ENCODE peak calls at places on chromosomes 11 and 22, in ten cellular contexts. J, S, N, Q, B, T, W, L, X and C are unnamed samples. For H3K4me1 and H3K36me3, the result is how much of the 10 kb centered on the place peaks cover.

GRCh38 chr11:97460091-97460490 is 1070.3 kb downstream of the JRKL start:
- DNase-seq in J (no peak), S (no peak), N (no peak), Q (no peak), B (no peak), T (no peak), W (peak), L (no peak), X (no peak), C (no peak)

GRCh38 chr11:67698247-67698646 is 23.8 kb upstream of the ALDH3B2 start:
- DNase-seq in J (no peak), S (no peak), N (no peak), Q (no peak), B (no peak), T (no peak), W (peak), L (no peak), X (no peak), C (no peak)

GRCh38 chr11:116890193-116890592 is 52.8 kb upstream of the APOA1 start:
- DNase-seq in J (no peak), S (peak), N (no peak), Q (no peak), B (no peak), T (no peak), W (no peak), L (no peak), X (no peak), C (no peak)

GRCh38 chr11:87019582-87020271 is 18.0 kb upstream of the TMEM135 start:
- DNase-seq in J (no peak), S (no peak), N (no peak), Q (no peak), B (no peak), T (no peak), W (no peak), L (no peak), X (no peak), C (no peak)

GRCh38 chr11:61917043-61917356 is 366 bp downstream of the RAB3IL1 start:
- DNase-seq in J (no peak), S (no peak), N (no peak), Q (no peak), B (no peak), T (no peak), W (no peak), L (no peak), X (no peak), C (no peak)

GRCh38 chr22:32661296-32661695 is 140.2 kb upstream of the TIMP3 start:
- DNase-seq in J (no peak), S (no peak), N (no peak), Q (peak), B (no peak), T (peak), W (no peak), L (peak), X (peak), C (no peak)

GRCh38 chr11:57251491-57252104 is 14.5 kb upstream of the APLNR start:
- DNase-seq in J (no peak), S (no peak), N (peak), Q (peak), B (no peak), T (no peak), W (no peak), L (no peak), X (no peak), C (no peak)

GRCh38 chr11:117316197-117316961 is at the start of gene BACE1:
- DNase-seq in J (no peak), S (no peak), N (peak), Q (peak), B (peak), T (peak), W (peak), L (peak), X (peak), C (peak)

GRCh38 chr22:24953294-24954113 is 988 bp downstream of the KIAA1671 start:
- DNase-seq in J (no peak), S (no peak), N (peak), Q (no peak), B (no peak), T (peak), W (peak), L (no peak), X (no peak), C (peak)

GRCh38 chr11:11937957-11938356 is 70.5 kb downstream of the DKK3 start:
- DNase-seq in J (no peak), S (no peak), N (no peak), Q (no peak), B (no peak), T (no peak), W (no peak), L (no peak), X (no peak), C (no peak)

GRCh38 chr11:25899761-25900160 is 432.2 kb upstream of the ANO3 start:
- DNase-seq in J (no peak), S (no peak), N (no peak), Q (no peak), B (no peak), T (no peak), W (peak), L (no peak), X (no peak), C (no peak)

GRCh38 chr11:130467116-130467990 is 18.9 kb downstream of the ADAMTS15 start:
- DNase-seq in J (no peak), S (no peak), N (no peak), Q (no peak), B (no peak), T (no peak), W (no peak), L (no peak), X (no peak), C (no peak)

GRCh38 chr11:102111787-102112653 is 1.8 kb downstream of the YAP1 start:
- DNase-seq in J (no peak), S (peak), N (peak), Q (peak), B (no peak), T (peak), W (no peak), L (peak), X (peak), C (no peak)

GRCh38 chr11:69696749-69697488 is 6.9 kb downstream of the FGF19 start:
- DNase-seq in J (no peak), S (no peak), N (peak), Q (no peak), B (no peak), T (no peak), W (no peak), L (no peak), X (peak), C (no peak)

GRCh38 chr11:17036666-17037658 is 22.7 kb upstream of the PLEKHA7 start:
- DNase-seq in J (no peak), S (no peak), N (peak), Q (no peak), B (no peak), T (peak), W (no peak), L (no peak), X (no peak), C (peak)

DNA sequence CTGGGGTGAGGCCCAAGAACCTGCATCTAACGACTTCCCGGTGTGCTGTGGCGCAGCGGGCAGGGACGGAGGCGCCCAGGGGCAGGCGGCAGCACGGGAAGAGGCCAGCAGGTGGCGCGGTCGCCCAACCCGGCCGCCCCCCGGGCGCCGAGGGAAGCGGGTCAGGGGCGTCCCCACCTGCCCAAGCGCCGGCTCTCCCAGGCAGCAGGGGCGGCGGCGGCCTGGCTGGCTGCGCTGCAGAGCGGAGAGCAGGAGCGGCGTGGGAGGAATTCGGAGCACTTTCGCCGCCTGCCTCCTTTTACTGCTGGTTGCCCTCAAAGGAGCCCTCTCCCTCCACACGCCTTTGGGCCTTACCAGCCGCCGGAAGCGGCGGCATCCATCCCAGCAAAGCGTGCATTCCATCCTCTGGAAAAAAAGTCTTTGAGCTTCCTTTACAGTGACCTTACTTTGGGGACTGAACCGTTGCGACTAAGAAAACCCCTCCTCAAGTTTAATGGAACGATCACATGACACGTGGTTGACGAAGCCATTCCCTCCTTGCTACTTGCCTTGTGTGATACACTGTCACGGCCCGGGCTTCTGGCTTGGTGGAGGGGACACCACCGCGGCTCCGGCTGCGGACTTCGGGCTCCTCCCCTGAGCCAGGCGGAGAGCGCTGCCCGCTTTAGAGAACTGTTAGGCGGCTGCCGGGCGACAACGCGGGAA is 106.8 kb upstream of the CLMP start:
- DNase-seq in J (peak), S (peak), N (peak), Q (peak), B (peak), T (peak), W (peak), L (peak), X (no peak), C (peak)
- H3K4me1 ChIP-seq in J (under half), S (under half), N (under half), Q (under half), B (under half), T (under half), W (under half), L (under half), X (under half), C (under half)

GRCh38 chr11:45180888-45181594 is 34.6 kb downstream of the PRDM11 start:
- DNase-seq in J (no peak), S (no peak), N (no peak), Q (peak), B (peak), T (peak), W (peak), L (peak), X (peak), C (peak)
- H3K4me3 ChIP-seq in J (no peak), S (no peak), N (peak), Q (peak), B (no peak), T (no peak), W (peak), L (peak), X (peak), C (peak)

DNA sequence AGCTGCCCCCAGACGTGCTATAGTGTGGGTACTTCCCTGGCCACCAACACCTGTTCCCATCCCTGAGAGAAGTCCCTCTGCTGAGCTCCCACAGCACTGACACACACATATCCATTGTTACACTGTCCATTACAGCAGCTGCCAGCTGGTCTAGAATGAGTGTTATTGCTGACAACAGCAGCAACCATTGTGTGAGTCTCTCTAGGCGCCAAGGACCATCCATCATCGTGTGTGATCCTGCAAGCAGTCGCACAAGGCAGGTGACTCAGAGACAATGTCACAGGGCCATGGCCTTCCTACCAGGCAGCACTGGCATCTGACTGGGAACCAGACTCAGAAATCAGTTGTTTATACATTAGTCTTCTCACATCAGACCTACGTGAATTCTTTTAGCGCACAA is 56.3 kb downstream of the SGSM3 start:
- DNase-seq in J (no peak), S (no peak), N (no peak), Q (peak), B (no peak), T (no peak), W (no peak), L (peak), X (peak), C (no peak)
- H3K36me3 ChIP-seq in J (half or more), S (under half), N (under half), Q (under half), B (half or more), T (under half), W (under half), L (half or more), X (half or more), C (under half)

DNA sequence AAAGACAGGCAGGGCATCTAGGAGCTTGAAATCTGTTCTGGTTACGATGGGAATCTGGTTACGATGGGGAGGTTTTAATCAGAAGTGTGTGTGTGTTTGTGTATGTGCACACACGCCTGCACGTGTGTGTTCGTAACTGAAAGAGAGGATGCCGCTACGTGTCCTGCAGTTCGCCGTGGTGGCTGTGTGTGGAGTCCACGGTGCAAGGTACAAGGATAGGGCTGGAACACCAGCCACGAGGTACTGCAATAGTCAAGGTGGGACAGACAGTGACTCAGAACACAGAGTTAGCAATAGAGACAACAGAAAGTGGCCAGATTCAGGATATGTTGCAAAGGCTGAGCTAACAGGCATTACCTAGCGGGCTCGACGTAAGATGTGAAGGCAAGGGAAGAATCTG is 46.7 kb downstream of the IGSF9B start:
- DNase-seq in J (no peak), S (no peak), N (no peak), Q (no peak), B (no peak), T (no peak), W (no peak), L (peak), X (no peak), C (no peak)
- H3K4me1 ChIP-seq in J (under half), S (under half), N (under half), Q (under half), B (under half), T (under half), W (under half), L (under half), X (under half), C (under half)

GRCh38 chr11:72583616-72584292 is 90.5 kb downstream of the PDE2A start:
- DNase-seq in J (no peak), S (no peak), N (no peak), Q (no peak), B (no peak), T (no peak), W (no peak), L (peak), X (peak), C (peak)
- H3K4me3 ChIP-seq in J (peak), S (peak), N (no peak), Q (no peak), B (no peak), T (no peak), W (no peak), L (no peak), X (no peak), C (no peak)

GRCh38 chr11:44609783-44610155 is 44.3 kb downstream of the CD82 start:
- DNase-seq in J (no peak), S (no peak), N (no peak), Q (no peak), B (no peak), T (no peak), W (no peak), L (no peak), X (no peak), C (no peak)

GRCh38 chr11:44609028-44609782 is 43.7 kb downstream of the CD82 start:
- DNase-seq in J (no peak), S (no peak), N (no peak), Q (no peak), B (peak), T (no peak), W (no peak), L (no peak), X (no peak), C (no peak)

GRCh38 chr11:44611088-44611487 is 45.6 kb downstream of the CD82 start:
- DNase-seq in J (no peak), S (no peak), N (no peak), Q (no peak), B (no peak), T (no peak), W (no peak), L (no peak), X (no peak), C (no peak)

GRCh38 chr11:44611687-44612437 is 46.4 kb downstream of the CD82 start:
- DNase-seq in J (peak), S (peak), N (no peak), Q (peak), B (peak), T (peak), W (no peak), L (no peak), X (no peak), C (no peak)

DNA sequence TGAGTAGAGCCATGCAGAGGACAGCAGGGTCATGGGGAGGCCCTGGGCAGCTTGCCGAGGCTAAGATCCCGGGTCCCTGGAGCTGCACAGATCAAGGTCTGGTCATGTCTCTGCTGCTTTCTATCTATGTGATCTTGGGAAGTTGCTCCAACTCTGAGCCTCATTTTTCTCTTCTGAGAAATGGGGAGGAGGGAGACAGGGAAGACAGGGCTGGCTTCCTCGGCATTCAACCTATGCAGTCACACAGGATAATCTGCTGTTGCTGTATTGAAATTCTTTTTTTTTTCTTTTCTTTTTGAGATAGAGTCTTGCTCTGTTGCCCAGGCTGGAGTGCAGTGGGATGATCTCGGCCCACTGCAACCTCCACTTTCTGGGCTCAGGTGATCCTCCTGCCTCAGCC is 45.1 kb downstream of the CD82 start:
- DNase-seq in J (no peak), S (no peak), N (no peak), Q (no peak), B (no peak), T (no peak), W (no peak), L (no peak), X (no peak), C (no peak)
- H3K36me3 ChIP-seq in J (under half), S (under half), N (under half), Q (under half), B (under half), T (under half), W (under half), L (under half), X (under half), C (under half)